ENCODE peak calls at places on chromosome X, in four cellular contexts. P is WTC11, B is HepG2, W is K562. R is an unnamed sample.

GRCh38 chrX:2572740-2573139 is 72.0 kb upstream of the DHRSX start:
- DNase-seq in P (no peak), B (peak; percentile 12), W (no peak), R (peak; percentile 70)

GRCh38 chrX:56318076-56318475 is 85.9 kb downstream of the KLF8 start:
- DNase-seq in P (no peak), B (no peak), W (no peak), R (no peak)

GRCh38 chrX:30489323-30489722 is 88.2 kb downstream of the TASL start:
- DNase-seq in P (peak; percentile 10), B (peak; percentile 21), W (peak; percentile 8), R (peak; percentile 49)

GRCh38 chrX:45566456-45566855 is 365.8 kb upstream of the DIPK2B start:
- DNase-seq in P (no peak), B (no peak), W (no peak), R (no peak)

GRCh38 chrX:13647709-13648212 is 5.2 kb upstream of the TCEANC start:
- DNase-seq in P (no peak), B (peak; percentile 78), W (peak; percentile 99), R (peak; percentile 16)

GRCh38 chrX:350534-351321 is 32.1 kb upstream of the GTPBP6 start:
- DNase-seq in P (no peak), B (no peak), W (no peak), R (no peak)

GRCh38 chrX:72305286-72306084 is at the start of gene CITED1:
- DNase-seq in P (peak; percentile 20), B (no peak), W (no peak), R (peak; percentile 15)

GRCh38 chrX:107576841-107577240 is 51.5 kb upstream of the PRPS1 start:
- DNase-seq in P (no peak), B (no peak), W (no peak), R (no peak)

GRCh38 chrX:44828008-44828605 is 15.7 kb upstream of the DUSP21 start:
- DNase-seq in P (no peak), B (no peak), W (peak; percentile 9), R (peak; percentile 69)

GRCh38 chrX:150574824-150575409 is 6.5 kb downstream of the MTM1 start:
- DNase-seq in P (no peak), B (no peak), W (no peak), R (no peak)

GRCh38 chrX:19846995-19847790 is 40.2 kb downstream of the SH3KBP1 start:
- DNase-seq in P (no peak), B (no peak), W (peak; percentile 57), R (peak; percentile 3)

GRCh38 chrX:10021461-10022272 is 54.5 kb downstream of the CLDN34 start:
- DNase-seq in P (no peak), B (no peak), W (no peak), R (no peak)

GRCh38 chrX:88886908-88887307 is 139.9 kb downstream of the CPXCR1 start:
- DNase-seq in P (no peak), B (peak; percentile 68), W (no peak), R (no peak)

GRCh38 chrX:68699960-68700746 is 52.7 kb downstream of the STARD8 start:
- DNase-seq in P (no peak), B (no peak), W (peak; percentile 76), R (no peak)

GRCh38 chrX:129996120-129996519 is 13.7 kb downstream of the BCORL1 start:
- DNase-seq in P (no peak), B (no peak), W (peak; percentile 56), R (no peak)

GRCh38 chrX:111007238-111007637 is 88.8 kb upstream of the PAK3 start:
- DNase-seq in P (no peak), B (no peak), W (no peak), R (no peak)

GRCh38 chrX:13088155-13088485 is 43.7 kb upstream of the FAM9C start:
- DNase-seq in P (no peak), B (no peak), W (no peak), R (no peak)

GRCh38 chrX:103918584-103919335 is 43.7 kb upstream of the TMSB15B start:
- DNase-seq in P (peak; percentile 64), B (no peak), W (peak; percentile 6), R (peak; percentile 75)

GRCh38 chrX:38583185-38583584 is 21.8 kb downstream of the TSPAN7 start:
- DNase-seq in P (no peak), B (no peak), W (no peak), R (no peak)

GRCh38 chrX:102978594-102978993 is 41.5 kb downstream of the RAB40AL start:
- DNase-seq in P (no peak), B (no peak), W (peak; percentile 5), R (no peak)

GRCh38 chrX:1468250-1468772 is 15.6 kb upstream of the ASMTL start:
- DNase-seq in P (no peak), B (no peak), W (no peak), R (peak; percentile 50)

GRCh38 chrX:26922278-26922677 is 540.9 kb downstream of the PPP4R3C start:
- DNase-seq in P (no peak), B (no peak), W (no peak), R (no peak)

GRCh38 chrX:106898462-106898861 is 4.7 kb downstream of the RIPPLY1 start:
- DNase-seq in P (no peak), B (peak; percentile 80), W (peak; percentile 43), R (peak; percentile 74)

GRCh38 chrX:23822397-23822796 is 39.4 kb downstream of the SAT1 start:
- DNase-seq in P (no peak), B (peak; percentile 73), W (no peak), R (no peak)

GRCh38 chrX:17738737-17739535 is 1.6 kb downstream of the SCML1 start:
- DNase-seq in P (no peak), B (no peak), W (no peak), R (no peak)

GRCh38 chrX:8366491-8366890 is 98.1 kb upstream of the VCX3B start:
- DNase-seq in P (no peak), B (no peak), W (no peak), R (no peak)

DNA sequence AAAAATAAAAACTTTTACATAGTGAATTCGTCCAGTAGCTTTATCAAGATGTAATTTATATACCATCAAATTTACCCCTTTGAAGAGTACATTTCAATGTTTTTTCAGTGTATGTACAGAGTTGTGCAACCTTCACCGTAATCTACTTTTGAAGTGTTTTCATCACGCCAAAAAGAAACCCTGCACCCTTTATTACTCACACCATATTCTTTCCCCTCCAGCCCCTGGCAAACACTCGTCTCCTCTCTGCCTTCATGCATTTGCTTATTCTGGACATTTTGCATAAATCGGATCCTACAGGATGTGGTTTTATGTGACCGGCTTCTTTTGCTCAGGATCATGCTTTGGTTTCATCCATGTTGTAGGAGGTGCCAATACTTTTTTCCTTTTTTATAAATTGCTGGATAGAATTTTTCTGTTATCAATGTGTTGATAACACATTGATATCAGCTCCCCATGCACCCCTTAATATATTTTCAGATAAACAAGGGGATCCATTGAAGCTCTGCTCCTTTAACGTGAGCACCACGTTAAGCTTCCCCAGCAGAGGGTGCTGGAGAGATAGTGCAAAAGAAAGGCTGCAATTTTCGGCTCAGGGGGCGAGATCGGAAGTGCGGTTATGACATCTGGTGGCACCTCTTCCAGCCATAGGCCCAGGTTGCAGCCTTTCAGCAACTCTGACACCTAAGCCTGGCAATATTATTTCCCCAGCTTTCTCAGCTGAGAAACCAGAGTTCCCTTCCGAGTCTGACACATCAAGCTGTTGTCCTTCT is 100.1 kb upstream of the VCX3B start:
- DNase-seq in P (peak; percentile 60), B (peak; percentile 2), W (peak; percentile 0), R (peak; percentile 15)
- TF ChIP-seq NR3C1 in P (no peak), B (no peak), W (no peak), R (no peak)

DNA sequence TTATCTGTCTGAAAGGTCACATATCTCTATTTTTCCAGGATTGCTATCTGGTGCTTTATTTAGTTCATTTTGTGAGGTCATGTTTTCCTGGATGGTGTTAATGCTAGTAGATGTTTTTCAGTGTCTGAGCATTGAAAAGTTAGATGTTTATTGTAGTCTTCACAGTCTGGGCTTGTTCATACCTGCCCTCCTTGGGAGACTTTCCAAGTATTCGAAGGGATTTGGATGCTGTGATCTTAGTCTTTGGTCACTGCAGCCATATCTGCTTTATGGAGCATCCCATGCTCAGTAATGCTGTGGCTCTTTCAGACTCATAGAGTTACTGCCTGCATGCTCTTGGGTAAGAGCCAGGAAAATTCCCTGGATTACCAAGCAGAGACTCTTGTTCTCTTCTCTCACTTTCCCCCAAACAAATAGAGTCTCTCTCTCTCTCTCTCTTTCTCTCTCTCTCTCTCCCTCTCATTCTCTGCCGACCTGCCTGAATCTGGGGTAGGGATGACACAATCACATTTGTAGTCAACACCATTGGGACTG is 130.0 kb downstream of the AR start:
- DNase-seq in P (no peak), B (no peak), W (no peak), R (no peak)
- TF ChIP-seq NR3C1 in P (no peak), B (no peak), W (no peak), R (no peak)

GRCh38 chrX:21949689-21950088 is 9.2 kb downstream of the SMS start:
- DNase-seq in P (no peak), B (no peak), W (no peak), R (no peak)

GRCh38 chrX:21948897-21949578 is 8.5 kb downstream of the SMS start:
- DNase-seq in P (no peak), B (no peak), W (no peak), R (no peak)

GRCh38 chrX:21947671-21948070 is 7.2 kb downstream of the SMS start:
- DNase-seq in P (no peak), B (no peak), W (no peak), R (no peak)

GRCh38 chrX:21944136-21944615 is 3.7 kb downstream of the SMS start:
- DNase-seq in P (peak; percentile 22), B (no peak), W (no peak), R (no peak)

DNA sequence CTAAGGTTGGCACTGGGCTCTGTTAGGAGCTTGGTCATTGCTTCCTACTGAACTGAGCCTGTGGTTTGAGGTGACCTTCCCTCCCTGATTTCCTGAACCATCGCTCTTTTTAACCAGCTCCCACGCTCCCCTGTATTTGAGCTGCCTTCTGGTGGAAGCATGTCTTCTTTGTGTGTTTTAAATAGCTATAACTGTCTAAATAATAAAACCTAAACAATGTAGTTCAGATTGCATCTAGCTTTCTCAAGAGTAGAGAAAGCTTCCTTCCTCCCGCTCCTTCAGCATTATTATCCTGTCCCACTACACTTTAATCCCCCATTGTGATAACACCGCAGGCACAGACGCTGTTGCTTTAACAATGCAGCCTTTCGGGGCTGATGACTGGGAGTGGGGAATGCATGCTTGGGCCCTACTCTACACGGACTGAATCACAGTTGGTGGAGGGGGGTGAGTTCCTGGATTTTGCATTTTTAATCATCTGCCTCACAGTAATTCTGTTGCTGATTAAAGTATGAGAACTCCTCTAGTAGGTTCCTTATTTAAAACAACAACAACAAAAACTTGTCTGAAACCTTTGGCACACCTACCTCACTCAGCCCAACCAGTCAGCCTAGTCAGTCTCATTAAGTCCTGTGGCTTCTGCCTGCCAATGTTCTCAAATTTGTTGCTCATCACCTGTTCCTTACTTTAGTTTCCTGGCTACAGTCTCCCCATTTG is 6.6 kb downstream of the SMS start:
- DNase-seq in P (peak; percentile 20), B (no peak), W (peak; percentile 40), R (no peak)
- TF ChIP-seq NR3C1 in P (no peak), B (no peak), W (no peak), R (no peak)

DNA sequence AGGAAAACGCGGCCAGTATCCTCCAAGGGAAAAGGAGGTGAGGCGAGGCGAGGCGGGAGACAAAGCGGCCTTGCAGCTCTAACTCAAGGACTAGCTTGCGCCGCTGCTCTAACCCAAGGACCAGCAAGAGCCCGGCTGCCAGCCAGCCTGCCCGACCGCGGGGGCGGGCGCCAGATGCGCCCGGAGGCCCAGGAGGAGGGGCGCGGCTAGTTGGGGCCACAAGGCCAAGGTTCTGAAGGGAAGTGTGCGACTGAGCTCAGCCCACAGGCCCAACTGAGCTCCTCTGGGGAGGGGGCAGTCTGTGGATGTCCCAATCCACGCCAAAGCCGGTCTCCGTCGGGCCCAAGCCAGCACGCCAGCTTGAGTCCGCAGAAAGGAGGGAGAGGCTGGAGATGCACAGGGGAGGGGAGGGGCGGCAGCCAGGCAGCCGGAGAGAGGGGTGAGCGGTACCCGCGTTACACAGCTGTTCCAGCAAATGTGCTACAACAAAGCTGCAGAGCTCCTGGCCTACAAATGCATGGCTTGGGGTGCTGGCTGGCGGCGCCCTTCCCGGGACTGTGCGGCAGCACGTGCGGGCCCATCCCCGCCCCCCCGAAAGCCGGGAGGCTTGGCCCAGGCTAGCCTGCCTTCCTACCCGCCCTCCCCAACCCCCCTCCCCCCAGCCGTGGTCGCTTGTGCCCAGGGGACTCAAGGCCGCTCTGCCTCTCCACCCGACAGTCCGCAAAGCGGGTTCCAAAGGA is 637 bp downstream of the AMER1 start:
- DNase-seq in P (peak; percentile 28), B (peak; percentile 0), W (peak; percentile 6), R (peak; percentile 42)
- TF ChIP-seq NR3C1 in P (no peak), B (no peak), W (no peak), R (no peak)

R was measured in A549.